ENCODE peak calls at places on chromosomes 7 and 10, in ten cellular contexts. One of them, this sample, is unnamed.

GRCh38 chr10:132448248-132448731 is 51.3 kb downstream of the PWWP2B start:
- DNase-seq in kidney: peak; percentile 88
- DNase-seq in WTC11: peak; percentile 84
- DNase-seq in stimulated activated CD8-positive, alpha-beta memory T cell treated with anti-CD3 and anti-CD28 coated beads, Interleukin-2, amount 100 ng/mL, for 1 hour: peak; percentile 39
- DNase-seq in pulmonary artery endothelial cell: no peak
- DNase-seq in Peyer's patch: peak; percentile 91
- DNase-seq in activated CD8-positive, alpha-beta memory T cell treated with anti-CD3 and anti-CD28 coated beads, Interleukin-2, amount 50 U/mL, for 48 hours: peak; percentile 85
- DNase-seq in H4: peak; percentile 46
- DNase-seq in progenitor cell of endocrine pancreas: no peak
- DNase-seq in ELR: peak; percentile 48
- DNase-seq in this sample: peak; percentile 72

GRCh38 chr10:89793649-89794254 is 92.4 kb downstream of the KIF20B start:
- DNase-seq in progenitor cell of endocrine pancreas: peak; percentile 19
- DNase-seq in H4: peak; percentile 71
- DNase-seq in Peyer's patch: peak; percentile 58
- DNase-seq in kidney: no peak
- DNase-seq in activated CD8-positive, alpha-beta memory T cell treated with anti-CD3 and anti-CD28 coated beads, Interleukin-2, amount 50 U/mL, for 48 hours: no peak
- DNase-seq in pulmonary artery endothelial cell: peak; percentile 19
- DNase-seq in WTC11: no peak
- DNase-seq in stimulated activated CD8-positive, alpha-beta memory T cell treated with anti-CD3 and anti-CD28 coated beads, Interleukin-2, amount 100 ng/mL, for 1 hour: no peak
- DNase-seq in ELR: peak; percentile 78
- DNase-seq in this sample: peak; percentile 79

GRCh38 chr7:82017334-82017943 is 247.6 kb upstream of the HGF start:
- DNase-seq in ELR: peak; percentile 43
- DNase-seq in Peyer's patch: no peak
- DNase-seq in stimulated activated CD8-positive, alpha-beta memory T cell treated with anti-CD3 and anti-CD28 coated beads, Interleukin-2, amount 100 ng/mL, for 1 hour: no peak
- DNase-seq in pulmonary artery endothelial cell: no peak
- DNase-seq in progenitor cell of endocrine pancreas: no peak
- DNase-seq in kidney: no peak
- DNase-seq in activated CD8-positive, alpha-beta memory T cell treated with anti-CD3 and anti-CD28 coated beads, Interleukin-2, amount 50 U/mL, for 48 hours: no peak
- DNase-seq in H4: peak; percentile 65
- DNase-seq in WTC11: no peak
- DNase-seq in this sample: peak; percentile 57

GRCh38 chr7:29652611-29653010 is 89.0 kb downstream of the PRR15 start:
- DNase-seq in pulmonary artery endothelial cell: no peak
- DNase-seq in activated CD8-positive, alpha-beta memory T cell treated with anti-CD3 and anti-CD28 coated beads, Interleukin-2, amount 50 U/mL, for 48 hours: no peak
- DNase-seq in ELR: no peak
- DNase-seq in WTC11: no peak
- DNase-seq in Peyer's patch: no peak
- DNase-seq in H4: no peak
- DNase-seq in stimulated activated CD8-positive, alpha-beta memory T cell treated with anti-CD3 and anti-CD28 coated beads, Interleukin-2, amount 100 ng/mL, for 1 hour: no peak
- DNase-seq in kidney: no peak
- DNase-seq in progenitor cell of endocrine pancreas: no peak
- DNase-seq in this sample: no peak

GRCh38 chr10:122210481-122211265 is 60.4 kb upstream of the BTBD16 start:
- DNase-seq in kidney: peak; percentile 49
- DNase-seq in Peyer's patch: no peak
- DNase-seq in ELR: no peak
- DNase-seq in activated CD8-positive, alpha-beta memory T cell treated with anti-CD3 and anti-CD28 coated beads, Interleukin-2, amount 50 U/mL, for 48 hours: no peak
- DNase-seq in stimulated activated CD8-positive, alpha-beta memory T cell treated with anti-CD3 and anti-CD28 coated beads, Interleukin-2, amount 100 ng/mL, for 1 hour: no peak
- DNase-seq in progenitor cell of endocrine pancreas: no peak
- DNase-seq in pulmonary artery endothelial cell: no peak
- DNase-seq in H4: no peak
- DNase-seq in WTC11: no peak
- DNase-seq in this sample: no peak

GRCh38 chr7:34837826-34838225 is 179.8 kb downstream of the NPSR1 start:
- DNase-seq in H4: peak; percentile 96
- DNase-seq in kidney: no peak
- DNase-seq in stimulated activated CD8-positive, alpha-beta memory T cell treated with anti-CD3 and anti-CD28 coated beads, Interleukin-2, amount 100 ng/mL, for 1 hour: no peak
- DNase-seq in WTC11: no peak
- DNase-seq in Peyer's patch: no peak
- DNase-seq in pulmonary artery endothelial cell: no peak
- DNase-seq in progenitor cell of endocrine pancreas: no peak
- DNase-seq in activated CD8-positive, alpha-beta memory T cell treated with anti-CD3 and anti-CD28 coated beads, Interleukin-2, amount 50 U/mL, for 48 hours: no peak
- DNase-seq in ELR: peak; percentile 33
- DNase-seq in this sample: peak; percentile 56

GRCh38 chr10:84412482-84412881 is 84.1 kb downstream of the CCSER2 start:
- DNase-seq in stimulated activated CD8-positive, alpha-beta memory T cell treated with anti-CD3 and anti-CD28 coated beads, Interleukin-2, amount 100 ng/mL, for 1 hour: no peak
- DNase-seq in Peyer's patch: no peak
- DNase-seq in activated CD8-positive, alpha-beta memory T cell treated with anti-CD3 and anti-CD28 coated beads, Interleukin-2, amount 50 U/mL, for 48 hours: no peak
- DNase-seq in H4: no peak
- DNase-seq in kidney: no peak
- DNase-seq in pulmonary artery endothelial cell: no peak
- DNase-seq in WTC11: no peak
- DNase-seq in ELR: no peak
- DNase-seq in progenitor cell of endocrine pancreas: no peak
- DNase-seq in this sample: no peak

GRCh38 chr10:46001187-46001756 is 29.0 kb downstream of the TIMM23 start:
- DNase-seq in progenitor cell of endocrine pancreas: no peak
- DNase-seq in H4: no peak
- DNase-seq in stimulated activated CD8-positive, alpha-beta memory T cell treated with anti-CD3 and anti-CD28 coated beads, Interleukin-2, amount 100 ng/mL, for 1 hour: no peak
- DNase-seq in Peyer's patch: no peak
- DNase-seq in kidney: no peak
- DNase-seq in activated CD8-positive, alpha-beta memory T cell treated with anti-CD3 and anti-CD28 coated beads, Interleukin-2, amount 50 U/mL, for 48 hours: no peak
- DNase-seq in pulmonary artery endothelial cell: no peak
- DNase-seq in WTC11: no peak
- DNase-seq in ELR: no peak
- DNase-seq in this sample: no peak

GRCh38 chr7:131999193-131999592 is 442.8 kb upstream of the PODXL start:
- DNase-seq in kidney: no peak
- DNase-seq in progenitor cell of endocrine pancreas: no peak
- DNase-seq in stimulated activated CD8-positive, alpha-beta memory T cell treated with anti-CD3 and anti-CD28 coated beads, Interleukin-2, amount 100 ng/mL, for 1 hour: no peak
- DNase-seq in WTC11: no peak
- DNase-seq in pulmonary artery endothelial cell: no peak
- DNase-seq in H4: no peak
- DNase-seq in activated CD8-positive, alpha-beta memory T cell treated with anti-CD3 and anti-CD28 coated beads, Interleukin-2, amount 50 U/mL, for 48 hours: no peak
- DNase-seq in Peyer's patch: no peak
- DNase-seq in ELR: no peak
- DNase-seq in this sample: no peak